ENCODE peak calls at places on chromosomes 4 and X, in six cellular contexts. V, J, S, R, X and C are unnamed samples.

GRCh38 chr4:137359691-137360315 is 172.5 kb downstream of the PCDH18 start:
- DNase-seq in J (no peak), S (no peak), V (no peak), R (no peak), X (peak), C (no peak)

GRCh38 chr4:1008840-1009646 is 2.4 kb upstream of the FGFRL1 start:
- DNase-seq in V (no peak), S (no peak), X (no peak), R (no peak), J (no peak), C (no peak)

GRCh38 chr4:166594326-166594946 is 639.9 kb downstream of the SPOCK3 start:
- DNase-seq in X (peak), R (no peak), S (no peak), V (peak), J (no peak), C (no peak)

GRCh38 chr4:65538571-65538970 is 131.7 kb downstream of the EPHA5 start:
- DNase-seq in V (peak), R (no peak), X (no peak), S (no peak), J (no peak), C (no peak)

GRCh38 chrX:125203737-125204578 is 115.7 kb upstream of the TEX13C start:
- DNase-seq in J (no peak), R (peak), S (peak), V (peak), X (no peak), C (no peak)

GRCh38 chrX:78124304-78124703 is 15.1 kb downstream of the TAF9B start:
- DNase-seq in S (no peak), R (no peak), X (no peak), J (no peak), V (no peak), C (no peak)

GRCh38 chr4:84718699-84719098 is 135.8 kb downstream of the CDS1 start:
- DNase-seq in J (no peak), R (no peak), S (no peak), X (no peak), V (no peak), C (no peak)

GRCh38 chr4:147354994-147355393 is 125.9 kb upstream of the EDNRA start:
- DNase-seq in J (no peak), V (no peak), X (no peak), S (no peak), R (no peak), C (no peak)

GRCh38 chr4:145935253-145936141 is 3.1 kb downstream of the ZNF827 start:
- DNase-seq in S (no peak), V (no peak), X (no peak), R (no peak), J (no peak), C (no peak)

GRCh38 chr4:186587416-186588018 is 32.1 kb upstream of the MTNR1A start:
- DNase-seq in V (peak), J (peak), S (peak), R (peak), X (peak), C (peak)

GRCh38 chr4:26206981-26207380 is 113.8 kb upstream of the RBPJ start:
- DNase-seq in V (no peak), J (no peak), R (no peak), X (no peak), S (no peak), C (no peak)

GRCh38 chr4:158778065-158778711 is 9.4 kb downstream of the FNIP2 start:
- DNase-seq in V (no peak), S (no peak), R (no peak), X (no peak), J (no peak), C (no peak)

GRCh38 chr4:127965803-127966175 is 583 bp downstream of the ABHD18 start:
- DNase-seq in S (no peak), J (no peak), X (peak), R (peak), V (peak), C (no peak)

GRCh38 chrX:107429090-107429489 is 20.4 kb upstream of the FRMPD3 start:
- DNase-seq in R (no peak), S (no peak), V (peak), X (peak), J (no peak), C (no peak)

GRCh38 chr4:184282895-184283654 is 65.4 kb upstream of the ENPP6 start:
- DNase-seq in J (peak), R (no peak), S (no peak), X (no peak), V (no peak), C (no peak)

GRCh38 chr4:801436-802124 is 24.3 kb downstream of the CPLX1 start:
- DNase-seq in J (no peak), R (no peak), S (no peak), V (no peak), X (no peak), C (no peak)

DNA sequence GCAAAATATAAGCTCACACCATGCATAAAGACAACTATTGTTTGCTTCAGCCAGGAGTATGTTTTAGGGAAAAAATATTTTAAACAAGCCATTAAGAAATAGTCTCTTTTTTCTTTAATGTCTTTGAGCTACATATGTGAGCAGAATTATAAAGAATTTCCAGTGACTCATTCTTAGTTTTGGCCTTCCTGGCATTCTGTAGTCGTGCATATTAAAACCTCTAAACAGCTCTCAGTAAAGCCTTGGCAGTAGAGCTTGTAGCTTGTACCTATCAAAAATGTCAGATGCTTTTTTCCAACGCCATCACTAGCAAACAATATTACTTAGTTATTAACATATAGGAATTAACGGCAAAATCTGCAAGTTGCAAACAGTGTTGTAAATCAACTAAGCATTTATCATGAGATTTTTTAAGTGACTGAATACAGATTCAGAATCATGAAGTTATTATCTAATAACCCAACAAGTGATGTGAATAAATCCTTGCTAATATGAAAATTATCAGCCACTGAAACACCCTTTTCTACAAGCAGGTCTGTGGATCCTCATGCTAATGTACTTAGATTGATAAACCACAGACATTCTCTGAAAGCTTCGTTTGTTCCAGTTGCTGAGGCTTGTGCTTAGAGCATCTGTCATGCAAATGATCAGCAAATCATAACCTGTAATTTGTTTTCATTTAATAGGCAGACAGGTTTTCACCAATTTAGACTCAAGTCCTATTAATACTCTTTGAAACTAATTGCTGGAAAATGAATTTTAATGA is 412.0 kb upstream of the ATOH1 start:
- DNase-seq in J (no peak), V (no peak), R (no peak), S (no peak), X (no peak), C (no peak)
- TF ChIP-seq CTCF in J (no peak), V (no peak), R (no peak), S (no peak), X (no peak), C (no peak)

GRCh38 chr4:6549445-6549844 is 25.5 kb upstream of the MAN2B2 start:
- DNase-seq in S (no peak), V (no peak), R (no peak), J (no peak), X (no peak), C (no peak)

GRCh38 chr4:6548201-6548881 is 26.6 kb upstream of the MAN2B2 start:
- DNase-seq in V (peak), J (no peak), R (peak), S (no peak), X (peak), C (no peak)

GRCh38 chr4:6548882-6549230 is 26.1 kb upstream of the MAN2B2 start:
- DNase-seq in J (no peak), X (no peak), R (no peak), S (no peak), V (no peak), C (no peak)

GRCh38 chr4:6546091-6546490 is 28.9 kb upstream of the MAN2B2 start:
- DNase-seq in J (no peak), V (no peak), S (no peak), R (no peak), X (no peak), C (no peak)

DNA sequence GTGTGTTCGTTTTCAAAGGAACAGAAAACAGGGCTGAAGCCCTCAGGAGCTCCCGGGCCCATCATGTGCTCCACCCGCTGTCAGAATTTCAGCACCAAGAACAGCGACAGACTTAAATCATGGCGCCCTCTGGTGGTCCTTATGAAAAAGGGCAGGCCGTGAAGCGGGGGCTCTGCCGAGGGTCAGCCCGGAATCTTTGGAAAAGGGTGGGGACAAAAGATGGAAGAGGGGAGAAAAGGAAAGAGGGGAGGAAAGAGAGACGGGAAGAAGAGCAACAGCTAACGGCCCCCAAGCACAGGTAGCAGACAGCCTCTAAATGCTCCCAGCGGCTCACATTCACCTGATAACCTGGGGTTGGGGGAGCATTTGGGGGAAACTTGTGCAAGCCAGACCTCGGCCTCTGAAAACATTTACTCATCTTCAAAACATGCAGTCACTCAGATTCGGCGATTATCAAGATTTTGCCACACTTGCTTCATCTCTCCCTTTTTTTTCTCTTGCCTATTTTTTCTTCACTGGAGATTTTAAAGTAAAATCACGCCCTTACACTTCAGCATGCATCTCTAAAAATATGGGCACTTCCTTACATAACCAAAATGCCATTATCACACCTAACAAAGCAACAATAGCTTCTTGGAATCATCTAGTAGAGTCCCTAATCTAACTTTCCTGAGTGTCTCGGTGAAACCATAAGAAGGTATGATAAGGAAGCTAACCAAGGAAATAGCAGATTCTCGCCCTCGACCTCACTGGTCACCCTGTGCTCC is 28.1 kb upstream of the MAN2B2 start:
- DNase-seq in X (peak), J (no peak), V (peak), S (no peak), R (peak), C (no peak)
- TF ChIP-seq CTCF in X (peak), J (peak), V (peak), S (peak), R (peak), C (no peak)

DNA sequence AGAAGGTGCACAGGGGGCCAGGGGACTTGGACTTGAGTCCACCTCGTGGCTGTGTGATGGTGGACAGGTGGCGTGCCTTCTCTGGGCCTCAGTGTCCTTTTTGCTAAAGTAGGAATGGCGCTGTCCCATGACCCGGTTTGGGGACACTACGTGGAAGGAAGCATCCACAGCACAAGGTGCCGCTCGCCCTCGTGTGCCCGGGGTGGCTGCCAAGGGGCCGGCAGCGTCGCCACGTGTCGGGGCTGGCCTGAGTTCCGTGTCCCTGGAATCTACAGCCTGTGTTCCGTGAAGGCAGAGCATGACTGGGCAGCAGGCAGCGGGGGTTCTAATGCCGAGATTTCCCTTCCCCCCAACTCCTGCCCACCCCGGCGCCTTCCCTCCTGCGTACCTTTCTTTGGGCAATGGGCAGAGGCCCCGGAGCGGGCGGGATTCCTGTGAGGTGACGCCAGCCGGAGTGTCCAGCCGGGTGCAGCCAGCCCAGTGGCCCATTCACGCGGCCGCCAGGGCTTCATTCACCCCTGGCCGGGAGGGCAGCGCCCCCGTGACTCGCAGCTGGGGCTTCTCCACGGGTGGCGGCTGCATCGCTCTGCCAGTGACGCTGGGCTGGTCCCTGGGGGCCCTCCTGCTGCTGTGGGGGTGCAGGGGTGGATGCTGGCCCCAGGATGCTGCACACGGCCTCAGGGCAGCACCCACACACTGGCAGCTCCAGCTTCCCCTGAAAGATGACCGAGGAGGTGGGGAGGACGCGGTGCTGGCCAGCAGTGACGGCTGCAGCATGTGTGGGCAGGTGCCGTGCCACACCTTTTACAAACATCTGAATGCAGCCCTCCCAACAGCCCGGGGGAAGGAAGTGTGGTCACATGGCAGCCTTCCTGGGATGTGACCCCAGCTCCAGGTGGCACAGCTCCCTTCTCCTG is 21.2 kb downstream of the DOK7 start:
- DNase-seq in X (no peak), V (peak), S (no peak), R (no peak), J (peak), C (no peak)
- TF ChIP-seq CTCF in X (no peak), V (no peak), S (no peak), R (no peak), J (no peak), C (no peak)

GRCh38 chr4:10620935-10621488 is 63.6 kb downstream of the CLNK start:
- DNase-seq in S (no peak), R (no peak), V (no peak), J (no peak), X (no peak), C (no peak)

GRCh38 chr4:10625130-10625529 is 59.4 kb downstream of the CLNK start:
- DNase-seq in R (no peak), V (no peak), S (no peak), J (no peak), X (no peak), C (no peak)

GRCh38 chr4:10623241-10623640 is 61.3 kb downstream of the CLNK start:
- DNase-seq in V (peak), S (no peak), X (peak), J (no peak), R (no peak), C (no peak)

GRCh38 chr4:10623862-10624261 is 60.7 kb downstream of the CLNK start:
- DNase-seq in V (no peak), J (no peak), R (no peak), X (no peak), S (no peak), C (no peak)

DNA sequence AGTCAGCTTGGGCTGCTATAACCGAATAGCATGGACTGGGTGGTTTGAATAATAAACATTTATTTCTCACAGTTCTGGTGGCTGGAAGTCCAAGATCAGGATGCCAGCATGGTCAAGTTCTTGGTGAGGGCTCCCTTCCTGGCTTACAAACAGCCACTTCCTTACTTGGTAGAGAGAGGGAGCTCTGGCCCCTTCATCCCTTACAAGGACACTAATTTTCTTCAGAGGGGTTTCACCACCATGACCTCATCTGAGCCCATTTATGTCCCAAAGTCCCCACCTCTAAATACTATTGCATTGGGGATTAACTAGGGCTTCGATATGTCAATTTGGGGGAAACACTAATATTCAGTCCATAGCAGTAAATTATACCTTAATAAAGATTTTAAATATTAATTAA is 61.8 kb downstream of the CLNK start:
- DNase-seq in J (no peak), R (no peak), V (no peak), X (no peak), S (no peak), C (no peak)
- TF ChIP-seq CTCF in J (no peak), R (peak), V (peak), X (peak), S (no peak), C (no peak)

DNA sequence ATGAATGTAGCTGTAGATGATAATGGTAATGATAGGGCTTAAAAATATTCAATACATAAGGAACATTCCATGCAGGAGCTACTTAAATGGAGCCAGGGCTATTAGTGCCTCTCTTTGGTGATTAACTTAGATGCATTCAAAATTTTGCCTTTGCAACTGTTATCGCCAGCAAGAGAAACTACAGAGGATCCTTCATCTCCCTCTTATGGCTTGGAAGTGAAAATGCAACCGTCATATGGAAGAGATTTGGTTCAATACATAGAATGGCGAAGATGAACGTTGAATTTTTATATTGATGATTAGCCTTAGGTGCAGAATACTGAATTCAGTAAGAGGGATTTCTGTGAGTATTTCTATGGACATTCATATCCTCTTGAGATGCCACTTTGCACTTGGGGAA is 134.5 kb upstream of the NLGN4X start:
- DNase-seq in S (no peak), J (no peak), R (no peak), X (no peak), V (no peak), C (no peak)
- TF ChIP-seq CTCF in S (no peak), J (no peak), R (no peak), X (no peak), V (no peak), C (no peak)

GRCh38 chr4:71184195-71184781 is 154.5 kb upstream of the SLC4A4 start:
- DNase-seq in S (no peak), R (peak), X (peak), J (no peak), V (peak), C (no peak)
- TF ChIP-seq CTCF in S (peak), R (peak), X (peak), J (peak), V (peak), C (no peak)